ENCODE peak calls at places on chromosomes 1 and 21, in six cellular contexts. G is fibroblast of mammary gland, P is neural crest cell, J is cardiac fibroblast, M is MM.1S, F is cardiac muscle cell. V is an unnamed sample.

GRCh38 chr1:25645641-25646400 is 29.2 kb downstream of the MAN1C1 start:
- DNase-seq in G (no peak), P (no peak), J (no peak), M (no peak), F (no peak), V (no peak)

GRCh38 chr1:65323246-65323645 is 13.9 kb downstream of the DNAJC6 start:
- DNase-seq in G (no peak), P (no peak), J (no peak), M (peak; percentile 14), F (no peak), V (no peak)

GRCh38 chr1:226643167-226643566 is 94.6 kb downstream of the STUM start:
- DNase-seq in G (peak; percentile 84), P (no peak), J (peak; percentile 46), M (no peak), F (no peak), V (no peak)

GRCh38 chr1:37410815-37411214 is 63.6 kb upstream of the ZC3H12A start:
- DNase-seq in G (peak; percentile 17), P (peak; percentile 53), J (peak; percentile 17), M (no peak), F (peak; percentile 80), V (peak; percentile 72)

GRCh38 chr1:158329300-158329699 is 2.0 kb downstream of the CD1B start:
- DNase-seq in G (no peak), P (no peak), J (no peak), M (no peak), F (no peak), V (no peak)

GRCh38 chr1:3403388-3404179 is 50.9 kb upstream of the ARHGEF16 start:
- DNase-seq in G (no peak), P (no peak), J (no peak), M (no peak), F (no peak), V (peak; percentile 55)

GRCh38 chr1:224381880-224382548 is 25.3 kb downstream of the CNIH4 start:
- DNase-seq in G (no peak), P (no peak), J (no peak), M (no peak), F (no peak), V (no peak)

GRCh38 chr1:22325531-22326371 is 125.9 kb upstream of the ZBTB40 start:
- DNase-seq in G (no peak), P (no peak), J (no peak), M (no peak), F (no peak), V (no peak)

GRCh38 chr1:104392552-104392951 is 642.9 kb downstream of the AMY1C start:
- DNase-seq in G (no peak), P (no peak), J (no peak), M (no peak), F (no peak), V (no peak)

GRCh38 chr1:53619811-53620619 is 118.9 kb downstream of the GLIS1 start:
- DNase-seq in G (peak; percentile 47), P (no peak), J (no peak), M (no peak), F (peak; percentile 49), V (no peak)

GRCh38 chr1:5830771-5831599 is 161.2 kb downstream of the NPHP4 start:
- DNase-seq in G (no peak), P (peak; percentile 25), J (no peak), M (no peak), F (peak; percentile 36), V (peak; percentile 39)

GRCh38 chr1:207948536-207949250 is 37.8 kb upstream of the CD34 start:
- DNase-seq in G (no peak), P (no peak), J (no peak), M (no peak), F (no peak), V (no peak)

GRCh38 chr1:31931241-31932225 is 6.6 kb downstream of the PTP4A2 start:
- DNase-seq in G (peak; percentile 72), P (no peak), J (peak; percentile 52), M (no peak), F (no peak), V (no peak)

GRCh38 chr1:54819195-54819536 is 18.0 kb upstream of the TTC22 start:
- DNase-seq in G (no peak), P (no peak), J (no peak), M (no peak), F (no peak), V (no peak)

GRCh38 chr21:40719615-40720014 is 127.3 kb downstream of the DSCAM start:
- DNase-seq in G (no peak), P (no peak), J (no peak), M (peak; percentile 48), F (no peak), V (no peak)

GRCh38 chr1:81600878-81601658 is 199.7 kb upstream of the ADGRL2 start:
- DNase-seq in G (no peak), P (no peak), J (no peak), M (no peak), F (no peak), V (no peak)

GRCh38 chr21:37447288-37447936 is 80.8 kb downstream of the DYRK1A start:
- DNase-seq in G (no peak), P (no peak), J (no peak), M (no peak), F (peak; percentile 27), V (no peak)

GRCh38 chr1:201397675-201398074 is 1.4 kb downstream of the LAD1 start:
- DNase-seq in G (no peak), P (no peak), J (no peak), M (no peak), F (no peak), V (no peak)

GRCh38 chr21:26116456-26117011 is 54.0 kb downstream of the APP start:
- DNase-seq in G (peak; percentile 82), P (no peak), J (peak; percentile 68), M (no peak), F (no peak), V (no peak)

GRCh38 chr21:16243396-16243795 is 513.6 kb downstream of the USP25 start:
- DNase-seq in G (no peak), P (no peak), J (no peak), M (no peak), F (no peak), V (no peak)

GRCh38 chr1:53530550-53530949 is 71.4 kb downstream of the DMRTB1 start:
- DNase-seq in G (no peak), P (no peak), J (no peak), M (no peak), F (no peak), V (no peak)

GRCh38 chr1:182650678-182651669 is 33.4 kb downstream of the RGS8 start:
- DNase-seq in G (no peak), P (no peak), J (no peak), M (peak; percentile 5), F (no peak), V (no peak)

GRCh38 chr1:87598429-87598828 is 269.7 kb downstream of the LMO4 start:
- DNase-seq in G (no peak), P (no peak), J (no peak), M (no peak), F (peak; percentile 8), V (peak; percentile 19)

GRCh38 chr1:26831546-26832248 is 5.2 kb downstream of the ZDHHC18 start:
- DNase-seq in G (peak; percentile 41), P (no peak), J (peak; percentile 17), M (no peak), F (no peak), V (no peak)

GRCh38 chr1:160101037-160101716 is 2.8 kb upstream of the IGSF8 start:
- DNase-seq in G (peak; percentile 63), P (peak; percentile 78), J (peak; percentile 72), M (peak; percentile 69), F (peak; percentile 87), V (peak; percentile 79)

DNA sequence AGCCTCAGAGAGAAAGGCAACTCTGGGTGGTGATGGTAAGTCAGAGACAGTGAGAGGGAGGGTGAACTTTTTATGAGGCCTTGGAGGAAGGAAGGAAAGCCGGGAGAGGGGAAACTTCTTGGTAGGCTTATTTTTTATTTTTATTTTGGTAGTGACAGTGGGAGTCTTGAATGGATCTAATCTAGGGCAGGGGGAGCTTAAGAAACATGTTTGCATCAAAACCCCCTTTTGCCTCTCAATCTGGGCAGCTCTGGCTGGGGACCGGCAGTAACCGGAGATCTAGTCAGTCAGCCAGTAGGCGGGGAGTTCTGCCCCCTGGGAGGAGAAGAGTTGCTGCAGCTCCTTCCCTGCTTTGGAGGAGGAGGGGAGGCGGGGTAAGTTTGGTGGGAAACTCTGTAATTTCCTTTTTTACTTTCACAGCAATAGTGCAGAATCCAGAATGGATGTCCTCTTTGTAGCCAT is at the start of gene C1orf54:
- DNase-seq in G (peak; percentile 65), P (no peak), J (peak; percentile 73), M (no peak), F (peak; percentile 68), V (peak; percentile 65)
- TF ChIP-seq CTCF in G (peak; percentile 23), P (no peak), J (peak; percentile 31), M (no peak), F (peak; percentile 35), V (no peak)

GRCh38 chr1:33361553-33362262 is 40.8 kb upstream of the A3GALT2 start:
- DNase-seq in G (no peak), P (no peak), J (peak; percentile 83), M (no peak), F (no peak), V (peak; percentile 54)
- TF ChIP-seq CTCF in G (no peak), P (no peak), J (no peak), M (no peak), F (no peak), V (no peak)

GRCh38 chr1:28087614-28088167 is 719 bp downstream of the EYA3 start:
- DNase-seq in G (peak; percentile 21), P (no peak), J (peak; percentile 25), M (peak; percentile 62), F (peak; percentile 12), V (peak; percentile 22)

GRCh38 chr1:28086651-28087050 is 1.8 kb downstream of the EYA3 start:
- DNase-seq in G (no peak), P (no peak), J (no peak), M (no peak), F (peak; percentile 9), V (no peak)

GRCh38 chr1:28091043-28091781 is 2.8 kb upstream of the EYA3 start:
- DNase-seq in G (peak; percentile 73), P (peak; percentile 69), J (peak; percentile 82), M (peak; percentile 60), F (peak; percentile 76), V (peak; percentile 62)

GRCh38 chr1:28085129-28085528 is 3.3 kb downstream of the EYA3 start:
- DNase-seq in G (no peak), P (no peak), J (no peak), M (no peak), F (no peak), V (no peak)

GRCh38 chr1:28088168-28088961 is at the start of gene EYA3:
- DNase-seq in G (peak; percentile 97), P (peak; percentile 99), J (peak; percentile 99), M (peak; percentile 98), F (peak; percentile 98), V (peak; percentile 99)
- TF ChIP-seq CTCF in G (no peak), P (no peak), J (no peak), M (no peak), F (no peak), V (no peak)

GRCh38 chr1:231561663-231562383 is 33.4 kb downstream of the TSNAX start:
- DNase-seq in G (no peak), P (no peak), J (no peak), M (no peak), F (no peak), V (no peak)

GRCh38 chr1:231554969-231555368 is 26.5 kb downstream of the TSNAX start:
- DNase-seq in G (no peak), P (no peak), J (no peak), M (no peak), F (no peak), V (no peak)

GRCh38 chr1:231558711-231559205 is 30.3 kb downstream of the TSNAX start:
- DNase-seq in G (no peak), P (no peak), J (no peak), M (no peak), F (no peak), V (no peak)

GRCh38 chr1:231557411-231557810 is 28.9 kb downstream of the TSNAX start:
- DNase-seq in G (no peak), P (no peak), J (peak; percentile 24), M (no peak), F (no peak), V (no peak)

GRCh38 chr1:231557898-231558710 is 29.6 kb downstream of the TSNAX start:
- DNase-seq in G (peak; percentile 65), P (no peak), J (no peak), M (no peak), F (no peak), V (no peak)
- TF ChIP-seq CTCF in G (no peak), P (no peak), J (no peak), M (no peak), F (no peak), V (no peak)